ENCODE peak calls at places on chromosomes 4 and X, in seven cellular contexts. U is T follicular helper cell; H is fibroblast of pulmonary artery; A is NCI-H2081; N is aorta; C is Jurkat, Clone E6-1; B is midbrain. W is an unnamed sample.

GRCh38 chrX:11416600-11416999 is 123.4 kb downstream of the AMELX start:
- DNase-seq in U (no peak), H (no peak), A (no peak), N (no peak), C (peak; percentile 72), B (no peak), W (no peak)

GRCh38 chr4:72112514-72113156 is 80.8 kb downstream of the NPFFR2 start:
- DNase-seq in U (no peak), H (peak; percentile 39), A (no peak), N (no peak), C (no peak), B (no peak), W (no peak)

GRCh38 chr4:24845884-24846283 is 50.5 kb downstream of the SOD3 start:
- DNase-seq in U (no peak), H (no peak), A (no peak), N (no peak), C (no peak), B (no peak), W (no peak)

GRCh38 chr4:89117115-89117514 is 5.8 kb downstream of the TIGD2 start:
- DNase-seq in U (no peak), H (no peak), A (peak; percentile 44), N (no peak), C (no peak), B (no peak), W (no peak)

GRCh38 chrX:103530540-103530939 is 11.3 kb upstream of the RAB40A start:
- DNase-seq in U (no peak), H (no peak), A (no peak), N (no peak), C (no peak), B (no peak), W (no peak)

GRCh38 chr4:76301068-76301774 is 5.3 kb upstream of the STBD1 start:
- DNase-seq in U (no peak), H (peak; percentile 59), A (no peak), N (no peak), C (no peak), B (no peak), W (peak; percentile 47)

GRCh38 chr4:15143551-15143950 is 141.3 kb downstream of the CPEB2 start:
- DNase-seq in U (no peak), H (no peak), A (no peak), N (no peak), C (no peak), B (no peak), W (no peak)

GRCh38 chr4:83369825-83370639 is 35.4 kb upstream of the HPSE start:
- DNase-seq in U (no peak), H (peak; percentile 37), A (no peak), N (no peak), C (no peak), B (peak; percentile 23), W (no peak)

GRCh38 chr4:161937596-161937995 is 226.2 kb downstream of the FSTL5 start:
- DNase-seq in U (no peak), H (no peak), A (no peak), N (no peak), C (no peak), B (no peak), W (no peak)

GRCh38 chr4:151555151-151555945 is 146.4 kb downstream of the FHIP1A start:
- DNase-seq in U (no peak), H (no peak), A (no peak), N (no peak), C (no peak), B (no peak), W (no peak)

GRCh38 chrX:68832101-68832416 is 3.2 kb downstream of the EFNB1 start:
- DNase-seq in U (no peak), H (peak; percentile 79), A (no peak), N (peak; percentile 79), C (no peak), B (no peak), W (peak; percentile 57)

GRCh38 chr4:5711479-5712184 is 631 bp downstream of the EVC start:
- DNase-seq in U (no peak), H (peak; percentile 42), A (no peak), N (peak; percentile 82), C (no peak), B (no peak), W (no peak)

GRCh38 chr4:102076622-102077021 is 268.7 kb downstream of the SLC39A8 start:
- DNase-seq in U (no peak), H (no peak), A (no peak), N (no peak), C (no peak), B (no peak), W (no peak)

GRCh38 chrX:114038358-114038757 is 545.5 kb upstream of the HTR2C start:
- DNase-seq in U (no peak), H (no peak), A (no peak), N (no peak), C (no peak), B (no peak), W (no peak)

GRCh38 chrX:19888419-19888879 is 1.0 kb upstream of the SH3KBP1 start:
- DNase-seq in U (no peak), H (peak; percentile 82), A (peak; percentile 39), N (no peak), C (peak; percentile 68), B (peak; percentile 53), W (peak; percentile 35)

GRCh38 chr4:4837921-4838601 is 21.4 kb upstream of the MSX1 start:
- DNase-seq in U (no peak), H (no peak), A (no peak), N (no peak), C (no peak), B (no peak), W (no peak)

GRCh38 chrX:9117851-9118250 is 83.9 kb upstream of the FAM9B start:
- DNase-seq in U (no peak), H (no peak), A (no peak), N (no peak), C (no peak), B (no peak), W (no peak)

GRCh38 chr4:2981256-2981804 is 18.0 kb downstream of the GRK4 start:
- DNase-seq in U (no peak), H (no peak), A (no peak), N (no peak), C (no peak), B (no peak), W (no peak)

GRCh38 chr4:28167411-28167810 is 1306.8 kb downstream of the STIM2 start:
- DNase-seq in U (no peak), H (no peak), A (no peak), N (no peak), C (no peak), B (no peak), W (no peak)

GRCh38 chr4:186557486-186557885 is 2.1 kb upstream of the MTNR1A start:
- DNase-seq in U (no peak), H (peak; percentile 21), A (no peak), N (no peak), C (no peak), B (no peak), W (no peak)

GRCh38 chrX:6456196-6456595 is 78.7 kb downstream of the VCX3A start:
- DNase-seq in U (no peak), H (no peak), A (no peak), N (no peak), C (no peak), B (no peak), W (no peak)

GRCh38 chrX:9122504-9123245 is 88.7 kb upstream of the FAM9B start:
- DNase-seq in U (no peak), H (no peak), A (no peak), N (no peak), C (no peak), B (no peak), W (no peak)